ENCODE peak calls at places on chromosomes 1 and 21, in four cellular contexts. E is thyroid gland, T is GM13977, A is testis. N is an unnamed sample.

GRCh38 chr1:38026592-38027200 is 14.2 kb downstream of the UTP11 start:
- DNase-seq in A (peak), T (peak), E (peak), N (peak)

GRCh38 chr1:235852887-235853286 is 13.8 kb downstream of the LYST start:
- DNase-seq in A (no peak), E (no peak), T (no peak), N (no peak)

GRCh38 chr1:224519874-224520273 is 85.3 kb upstream of the WDR26 start:
- DNase-seq in T (no peak), E (no peak), A (no peak), N (no peak)

GRCh38 chr1:208520700-208521099 is 276.5 kb upstream of the PLXNA2 start:
- DNase-seq in E (no peak), T (no peak), A (no peak), N (no peak)

GRCh38 chr1:8059161-8059622 is 33.1 kb upstream of the ERRFI1 start:
- DNase-seq in A (no peak), E (no peak), T (no peak), N (no peak)

GRCh38 chr1:63967901-63968300 is 194.1 kb downstream of the ROR1 start:
- DNase-seq in T (no peak), A (no peak), E (no peak), N (no peak)

GRCh38 chr1:31396633-31397351 is 16.2 kb upstream of the SERINC2 start:
- DNase-seq in E (no peak), A (no peak), T (no peak), N (no peak)

GRCh38 chr1:109775408-109775807 is 11.7 kb upstream of the EPS8L3 start:
- DNase-seq in A (no peak), T (no peak), E (no peak), N (no peak)

GRCh38 chr1:159867322-159868064 is 5.0 kb upstream of the VSIG8 start:
- DNase-seq in E (peak), A (no peak), T (no peak), N (peak)

GRCh38 chr1:2601721-2602303 is 15.2 kb downstream of the PRXL2B start:
- DNase-seq in A (no peak), T (no peak), E (no peak), N (no peak)

GRCh38 chr1:39076799-39077148 is 50.6 kb downstream of the NDUFS5 start:
- DNase-seq in E (no peak), T (no peak), A (no peak), N (no peak)

GRCh38 chr1:41493117-41493536 is 8.6 kb upstream of the EDN2 start:
- DNase-seq in T (no peak), E (no peak), A (no peak), N (peak)

GRCh38 chr1:164250365-164250764 is 308.6 kb upstream of the PBX1 start:
- DNase-seq in T (no peak), A (no peak), E (no peak), N (no peak)

GRCh38 chr1:199619202-199619601 is 408.3 kb upstream of the NR5A2 start:
- DNase-seq in A (no peak), E (no peak), T (no peak), N (no peak)

GRCh38 chr1:184025242-184025675 is 12.3 kb downstream of the COLGALT2 start:
- DNase-seq in A (no peak), E (no peak), T (no peak), N (no peak)

GRCh38 chr1:2070016-2070415 is 19.8 kb downstream of the PRKCZ start:
- DNase-seq in E (no peak), A (no peak), T (no peak), N (no peak)

GRCh38 chr1:227395391-227396028 is 77.2 kb upstream of the CDC42BPA start:
- DNase-seq in T (no peak), A (no peak), E (no peak), N (no peak)

GRCh38 chr21:43864313-43864805 is 664 bp upstream of the AGPAT3 start:
- DNase-seq in A (peak), T (peak), E (peak), N (peak)

GRCh38 chr1:221708076-221708571 is 33.8 kb downstream of the DUSP10 start:
- DNase-seq in E (no peak), A (no peak), T (peak), N (peak)

GRCh38 chr1:10467078-10467477 is 5.3 kb downstream of the DFFA start:
- DNase-seq in E (no peak), T (no peak), A (no peak), N (no peak)

GRCh38 chr21:45105906-45106485 is 31.6 kb downstream of the ADARB1 start:
- DNase-seq in T (no peak), E (no peak), A (no peak), N (no peak)

GRCh38 chr21:32949701-32950100 is 76.0 kb upstream of the OLIG2 start:
- DNase-seq in T (no peak), A (no peak), E (peak), N (no peak)

GRCh38 chr1:219629481-219629880 is 16.6 kb upstream of the ZC3H11B start:
- DNase-seq in A (no peak), E (no peak), T (no peak), N (no peak)

GRCh38 chr1:114037952-114038867 is 58.9 kb downstream of the OLFML3 start:
- DNase-seq in E (no peak), T (no peak), A (no peak), N (no peak)

GRCh38 chr1:217224201-217224600 is 406.7 kb downstream of the GPATCH2 start:
- DNase-seq in T (no peak), A (no peak), E (no peak), N (no peak)

GRCh38 chr1:3092530-3092929 is 23.5 kb downstream of the PRDM16 start:
- DNase-seq in E (no peak), T (no peak), A (no peak), N (no peak)

GRCh38 chr1:42418516-42418915 is 37.3 kb downstream of the ZMYND12 start:
- DNase-seq in A (no peak), T (no peak), E (no peak), N (no peak)

GRCh38 chr1:115302390-115302961 is 35.6 kb downstream of the NGF start:
- DNase-seq in A (no peak), T (no peak), E (no peak), N (no peak)

GRCh38 chr1:234961468-234962339 is 166.9 kb downstream of the TOMM20 start:
- DNase-seq in A (peak), T (peak), E (peak), N (peak)

GRCh38 chr1:8517579-8518489 is 199.9 kb downstream of the SLC45A1 start:
- DNase-seq in A (no peak), E (no peak), T (no peak), N (no peak)

GRCh38 chr1:190416239-190416638 is 61.4 kb downstream of the BRINP3 start:
- DNase-seq in A (no peak), T (no peak), E (no peak), N (no peak)

DNA sequence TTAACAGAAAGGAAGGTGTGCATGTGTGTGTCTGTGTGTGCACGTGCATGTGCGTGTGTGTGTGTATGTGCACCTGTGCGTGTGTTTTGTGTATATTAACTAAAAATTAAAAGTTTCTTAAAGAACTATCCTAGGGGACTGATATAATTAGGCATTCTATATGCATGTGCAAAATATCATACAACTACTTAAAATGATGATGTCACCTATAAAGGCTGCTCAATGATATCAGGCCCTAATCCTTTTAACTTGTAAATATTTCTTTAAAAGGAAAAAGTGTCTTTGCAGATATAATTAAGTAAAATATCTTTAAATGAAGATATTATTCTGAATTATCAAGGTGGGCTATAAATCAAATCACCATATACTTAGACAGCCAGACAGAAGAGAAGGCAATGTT is 64.5 kb downstream of the BRINP3 start:
- DNase-seq in A (no peak), T (no peak), E (no peak), N (no peak)
- TF ChIP-seq CTCF in A (no peak), T (no peak), E (no peak), N (no peak)

DNA sequence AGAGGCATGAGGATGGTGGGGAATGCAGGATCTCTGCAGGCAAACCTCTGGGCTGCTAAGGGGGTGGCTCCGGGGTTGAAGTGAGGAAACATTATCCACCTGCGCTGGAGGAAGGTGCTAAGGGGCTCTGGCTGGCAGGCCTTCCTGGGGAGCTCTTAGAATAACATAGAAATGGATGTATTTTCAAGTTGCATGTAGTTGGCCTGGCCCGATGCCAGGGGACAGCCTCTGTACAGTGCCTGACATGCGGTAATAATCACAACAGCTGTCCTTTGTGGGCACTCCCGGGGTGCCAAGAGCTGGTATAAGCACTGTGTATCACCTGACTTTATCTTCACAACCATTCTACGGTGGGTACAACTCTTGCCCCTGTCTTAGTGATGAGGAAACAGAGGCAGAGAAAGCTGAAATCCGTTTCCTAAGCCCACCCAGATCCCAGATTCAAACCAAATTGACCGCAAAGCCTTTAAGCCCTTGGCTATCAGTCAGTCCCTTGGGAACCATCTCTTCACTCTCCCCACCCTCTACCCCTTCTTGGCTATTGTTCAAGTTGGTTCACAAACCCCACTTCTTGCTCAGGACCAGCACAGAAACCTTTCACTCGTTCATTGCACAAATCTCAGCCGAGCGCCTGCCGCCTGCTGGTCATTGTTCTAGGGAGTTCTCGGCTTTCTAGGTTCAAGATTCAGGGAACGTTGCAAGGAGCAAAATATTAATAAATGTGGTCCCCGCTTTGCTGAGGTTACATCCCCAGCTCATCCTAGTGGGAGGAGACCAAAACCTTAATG is 30.9 kb downstream of the PADI4 start:
- DNase-seq in A (no peak), T (no peak), E (no peak), N (no peak)
- TF ChIP-seq CTCF in A (no peak), T (no peak), E (no peak), N (no peak)

DNA sequence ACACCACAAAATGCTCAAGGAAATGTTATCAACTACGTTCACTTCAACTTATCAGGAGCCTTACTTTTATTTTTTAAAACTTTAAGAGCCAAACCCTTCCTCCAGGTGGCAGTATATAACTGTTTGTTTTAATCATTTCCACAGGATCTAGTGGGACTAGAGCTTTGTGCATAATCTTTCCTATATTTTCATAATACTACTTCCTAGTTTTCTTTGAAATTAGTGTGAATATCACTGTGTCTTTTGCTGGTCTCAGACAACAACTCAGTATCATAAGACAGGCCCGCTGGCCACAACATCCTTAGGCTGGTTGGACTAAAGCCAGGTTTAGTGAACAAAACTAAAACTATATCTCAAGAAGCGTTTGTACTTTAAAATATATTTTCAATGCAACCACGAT is 145.5 kb downstream of the TIAM1 start:
- DNase-seq in A (no peak), T (peak), E (no peak), N (no peak)
- TF ChIP-seq CTCF in A (peak), T (peak), E (peak), N (peak)

GRCh38 chr1:205354259-205354904 is 2.3 kb downstream of the KLHDC8A start:
- DNase-seq in A (peak), T (peak), E (peak), N (peak)
- TF ChIP-seq CTCF in A (peak), T (peak), E (peak), N (peak)

GRCh38 chr21:38804617-38805281 is 980 bp upstream of the ETS2 start:
- DNase-seq in T (peak), E (peak), A (peak), N (peak)
- TF ChIP-seq CTCF in T (peak), E (peak), A (peak), N (peak)

GRCh38 chr21:41931041-41931451 is 22.8 kb downstream of the C2CD2 start:
- DNase-seq in T (no peak), E (peak), A (no peak), N (peak)
- TF ChIP-seq CTCF in T (no peak), E (no peak), A (no peak), N (no peak)

GRCh38 chr1:229781453-229781852 is 155.4 kb downstream of the URB2 start:
- DNase-seq in A (no peak), T (no peak), E (peak), N (no peak)
- TF ChIP-seq CTCF in A (no peak), T (peak), E (peak), N (no peak)

DNA sequence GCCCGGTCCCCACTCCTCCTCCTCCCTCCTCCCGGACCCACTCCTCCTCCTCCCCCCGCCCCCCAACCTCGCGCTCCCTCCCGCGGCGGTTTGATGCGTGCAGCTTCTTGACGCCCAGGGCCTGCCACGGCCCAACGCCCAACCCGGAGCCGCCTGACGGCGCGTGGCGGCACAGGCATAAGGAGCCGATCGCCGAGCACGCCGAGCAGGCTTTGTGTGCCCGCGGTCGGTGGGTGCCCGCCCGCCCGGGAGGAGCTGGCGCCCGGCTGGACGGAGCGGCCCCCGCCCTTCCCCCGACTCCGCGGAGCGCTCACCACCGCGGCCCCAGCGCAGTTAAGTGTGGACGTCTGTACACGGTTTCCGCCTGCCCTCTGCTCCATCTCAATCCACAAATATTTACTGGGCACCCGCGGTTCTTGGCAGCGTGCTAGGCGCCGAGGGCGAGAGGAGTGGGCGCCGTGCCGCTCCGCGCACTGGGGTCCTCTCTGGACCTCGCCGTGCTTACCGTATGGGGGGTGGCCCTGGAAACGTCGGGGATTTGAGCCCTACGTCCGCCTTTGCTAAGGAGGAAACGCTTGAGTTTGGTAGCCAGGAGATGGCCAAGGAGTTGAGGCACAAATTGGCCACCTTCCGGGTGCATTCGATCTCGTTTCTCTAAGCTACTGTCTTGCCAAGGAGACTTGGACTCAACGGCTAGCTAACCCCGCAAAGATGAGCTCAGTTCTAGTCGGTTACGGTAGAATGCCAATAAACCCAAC is 428 bp upstream of the HDGF start:
- DNase-seq in E (peak), A (peak), T (peak), N (peak)
- TF ChIP-seq CTCF in E (no peak), A (peak), T (no peak), N (no peak)